ENCODE peak calls at places on chromosome 11, in seven cellular contexts. I, Q, O, R, V, D and X are unnamed samples.

GRCh38 chr11:47480762-47481161 is 31.8 kb upstream of the RAPSN start:
- DNase-seq in D (no peak), Q (no peak), I (no peak), O (no peak), V (no peak), R (no peak), X (no peak)

GRCh38 chr11:57357827-57358226 is 19.7 kb downstream of the P2RX3 start:
- DNase-seq in Q (no peak), I (no peak), R (peak; percentile 54), O (peak; percentile 38), V (no peak), D (no peak), X (no peak)

GRCh38 chr11:81895258-81895657 is 838.4 kb downstream of the FAM181B start:
- DNase-seq in D (no peak), O (no peak), R (no peak), I (no peak), Q (no peak), V (no peak), X (no peak)

GRCh38 chr11:82233211-82233610 is 500.5 kb downstream of the FAM181B start:
- DNase-seq in I (no peak), D (no peak), O (no peak), Q (no peak), V (no peak), R (no peak), X (no peak)

GRCh38 chr11:67354314-67355022 is 1.1 kb upstream of the POLD4 start:
- DNase-seq in D (peak; percentile 29), O (peak; percentile 82), R (peak; percentile 98), V (peak; percentile 75), Q (peak; percentile 82), I (peak; percentile 75), X (peak; percentile 46)

GRCh38 chr11:133619973-133620372 is 87.7 kb upstream of the OPCML start:
- DNase-seq in Q (peak; percentile 29), O (no peak), I (no peak), D (peak; percentile 24), R (no peak), V (no peak), X (no peak)

GRCh38 chr11:95850137-95850536 is 59.8 kb downstream of the CEP57 start:
- DNase-seq in O (no peak), R (peak; percentile 44), D (no peak), I (no peak), V (no peak), Q (no peak), X (no peak)

GRCh38 chr11:38019072-38019775 is 1421.2 kb upstream of the RAG2 start:
- DNase-seq in D (peak; percentile 4), O (no peak), V (no peak), R (no peak), I (no peak), Q (peak; percentile 61), X (peak; percentile 14)

GRCh38 chr11:46247090-46247489 is 30.4 kb upstream of the CREB3L1 start:
- DNase-seq in V (no peak), I (no peak), O (peak; percentile 49), Q (no peak), D (no peak), R (no peak), X (no peak)

GRCh38 chr11:122007611-122008071 is 108.4 kb downstream of the BLID start:
- DNase-seq in Q (no peak), D (no peak), I (no peak), R (peak; percentile 16), V (peak; percentile 45), O (peak; percentile 12), X (no peak)

GRCh38 chr11:61362542-61362875 is 335 bp downstream of the TMEM138 start:
- DNase-seq in O (peak; percentile 64), Q (no peak), D (no peak), V (no peak), I (no peak), R (peak; percentile 65), X (peak; percentile 63)

GRCh38 chr11:122697636-122698167 is 42.2 kb downstream of the UBASH3B start:
- DNase-seq in V (no peak), O (no peak), D (no peak), Q (no peak), I (no peak), R (peak; percentile 84), X (no peak)

GRCh38 chr11:73154178-73154577 is 12.1 kb upstream of the FCHSD2 start:
- DNase-seq in R (no peak), D (no peak), I (no peak), O (no peak), V (no peak), Q (no peak), X (no peak)

GRCh38 chr11:11731311-11732083 is 109.7 kb upstream of the GALNT18 start:
- DNase-seq in R (peak; percentile 73), V (no peak), Q (no peak), I (no peak), D (no peak), O (peak; percentile 19), X (no peak)

GRCh38 chr11:66020618-66021357 is 5.5 kb downstream of the CATSPER1 start:
- DNase-seq in I (peak; percentile 75), O (peak; percentile 70), Q (no peak), R (peak; percentile 79), D (no peak), V (no peak), X (no peak)

GRCh38 chr11:8964324-8965320 is at the start of gene TMEM9B:
- DNase-seq in Q (peak; percentile 94), O (peak; percentile 94), V (peak; percentile 90), D (peak; percentile 92), R (peak; percentile 79), I (peak; percentile 95), X (peak; percentile 94)
- H3K27me3 ChIP-seq in Q (no peaks in the 10 kb centered on the region), O (no peaks in the 10 kb centered on the region), V (no peaks in the 10 kb centered on the region), D (no peaks in the 10 kb centered on the region), R (no peaks in the 10 kb centered on the region), I (no peaks in the 10 kb centered on the region), X (no peaks in the 10 kb centered on the region)

DNA sequence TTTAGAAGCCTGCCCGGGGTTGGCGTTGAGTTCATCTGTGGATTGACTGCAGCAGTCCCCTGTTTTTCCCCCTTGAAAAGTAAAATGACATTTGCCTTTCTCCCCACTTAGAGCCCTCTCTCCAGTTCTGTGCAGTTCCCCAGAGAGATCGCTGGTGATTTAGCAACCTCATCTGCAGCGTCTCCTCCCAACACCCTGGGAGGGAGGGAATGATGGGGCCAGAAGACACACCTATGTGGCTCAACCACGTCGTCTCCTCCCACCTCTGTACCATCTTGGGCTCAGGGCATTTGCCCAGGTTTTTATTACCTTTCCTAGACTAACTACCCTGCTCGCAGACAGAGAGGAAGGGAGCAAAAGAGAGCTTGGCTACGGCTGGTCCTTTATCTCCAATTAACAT is 73.4 kb downstream of the DSCAML1 start:
- DNase-seq in O (no peak), V (no peak), I (no peak), Q (no peak), R (no peak), D (no peak), X (no peak)
- H3K4me3 ChIP-seq in O (no peak overlapping the region), V (no peak overlapping the region), I (no peak overlapping the region), Q (no peak overlapping the region), R (no peak overlapping the region), D (no peak overlapping the region), X (no peak overlapping the region)

GRCh38 chr11:69730500-69730899 is 26.7 kb upstream of the FGF19 start:
- DNase-seq in D (no peak), O (no peak), Q (no peak), V (no peak), R (no peak), I (no peak), X (peak; percentile 54)

GRCh38 chr11:69726481-69726880 is 22.7 kb upstream of the FGF19 start:
- DNase-seq in I (no peak), Q (no peak), V (no peak), R (no peak), D (no peak), O (no peak), X (peak; percentile 52)

GRCh38 chr11:69731110-69731509 is 27.3 kb upstream of the FGF19 start:
- DNase-seq in D (no peak), Q (no peak), O (no peak), I (no peak), R (no peak), V (no peak), X (no peak)

GRCh38 chr11:69727266-69727665 is 23.4 kb upstream of the FGF19 start:
- DNase-seq in R (no peak), V (no peak), O (no peak), Q (no peak), D (no peak), I (no peak), X (no peak)

GRCh38 chr11:69729252-69729651 is 25.4 kb upstream of the FGF19 start:
- DNase-seq in Q (no peak), O (no peak), V (no peak), D (no peak), R (no peak), I (no peak), X (no peak)
- H3K27me3 ChIP-seq in Q (no peaks in the 10 kb centered on the region), O (peaks cover 71% of the 10 kb centered on the region), V (no peaks in the 10 kb centered on the region), D (no peaks in the 10 kb centered on the region), R (peaks cover 55% of the 10 kb centered on the region), I (peaks cover 8% of the 10 kb centered on the region), X (no peaks in the 10 kb centered on the region)

GRCh38 chr11:64643927-64644326 is 52.9 kb downstream of the SLC22A12 start:
- DNase-seq in I (no peak), Q (no peak), D (no peak), O (no peak), V (no peak), R (no peak), X (no peak)
- H3K4me3 ChIP-seq in I (peak overlapping the region; percentile 37), Q (no peak overlapping the region), D (peak overlapping the region; percentile 80), O (no peak overlapping the region), V (peak overlapping the region; percentile 69), R (no peak overlapping the region), X (peak overlapping the region; percentile 53)

GRCh38 chr11:27619936-27620335 is 80.3 kb downstream of the BDNF start:
- DNase-seq in O (no peak), D (no peak), I (no peak), R (no peak), Q (no peak), V (no peak), X (no peak)

GRCh38 chr11:27625347-27625912 is 74.8 kb downstream of the BDNF start:
- DNase-seq in O (no peak), V (no peak), Q (no peak), I (no peak), R (no peak), D (no peak), X (no peak)

GRCh38 chr11:27621440-27622161 is 78.7 kb downstream of the BDNF start:
- DNase-seq in V (peak; percentile 10), O (no peak), R (peak; percentile 42), D (no peak), Q (no peak), I (no peak), X (no peak)

GRCh38 chr11:27623945-27624523 is 76.2 kb downstream of the BDNF start:
- DNase-seq in D (no peak), Q (no peak), R (no peak), I (no peak), V (no peak), O (no peak), X (no peak)

DNA sequence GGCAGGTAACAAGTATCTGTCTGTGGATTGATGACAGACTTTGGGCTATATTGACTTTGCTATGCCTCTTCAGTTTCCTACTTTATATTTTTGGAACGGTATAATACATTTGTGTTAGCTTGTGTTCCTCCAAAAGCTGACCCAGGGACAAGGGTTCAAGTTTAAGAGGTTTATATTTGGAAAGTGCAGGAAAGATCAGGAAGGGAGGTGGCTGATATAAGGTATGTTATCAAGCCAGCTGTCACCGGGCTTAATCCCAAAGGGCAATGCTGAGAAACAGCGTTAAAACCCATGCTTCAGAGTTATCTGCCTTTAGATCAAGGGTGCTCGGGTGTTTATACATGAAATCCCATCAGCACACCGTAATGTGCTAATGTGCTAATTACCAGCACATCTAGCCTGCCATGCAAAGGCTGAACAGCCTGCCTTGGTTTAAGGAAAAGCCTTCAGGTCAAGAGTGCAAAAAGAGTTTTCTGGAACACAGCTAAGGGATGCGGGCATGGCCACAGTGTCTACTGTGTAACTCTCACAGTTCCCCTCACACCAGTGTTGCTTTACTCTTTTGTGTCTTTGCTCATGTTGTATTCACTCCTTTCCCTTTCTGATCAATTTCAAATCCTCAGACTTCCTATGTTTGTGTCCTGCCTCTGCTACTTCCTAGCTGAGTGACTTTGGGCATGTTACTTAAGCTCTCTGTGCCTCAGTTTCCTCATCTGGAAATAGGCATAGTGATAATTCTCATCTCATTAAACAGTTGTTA is 77.5 kb downstream of the BDNF start:
- DNase-seq in D (no peak), Q (peak; percentile 47), V (no peak), O (no peak), I (no peak), R (no peak), X (no peak)
- H3K27me3 ChIP-seq in D (no peaks in the 10 kb centered on the region), Q (no peaks in the 10 kb centered on the region), V (no peaks in the 10 kb centered on the region), O (peaks cover 4% of the 10 kb centered on the region), I (no peaks in the 10 kb centered on the region), R (peaks cover 7% of the 10 kb centered on the region), X (no peaks in the 10 kb centered on the region)